ENCODE peak calls at places on chromosomes 3 and 15, in four cellular contexts. F is endothelial cell of umbilical vein, G is GM13977, Q is stomach. T is an unnamed sample.

GRCh38 chr3:178850452-178851166 is 221.0 kb downstream of the ZMAT3 start:
- DNase-seq in Q (no peak), F (no peak), G (no peak), T (no peak)

GRCh38 chr3:196216081-196216564 is at the start of gene SLC51A:
- DNase-seq in G (no peak), F (no peak), Q (no peak), T (peak)

GRCh38 chr3:54814224-54814623 is 113.6 kb downstream of the LRTM1 start:
- DNase-seq in G (no peak), Q (no peak), F (no peak), T (peak)

GRCh38 chr15:76209948-76210347 is 101.3 kb downstream of the ETFA start:
- DNase-seq in G (no peak), F (no peak), Q (peak), T (no peak)

GRCh38 chr3:87793322-87793877 is 265.4 kb downstream of the CGGBP1 start:
- DNase-seq in F (no peak), Q (no peak), G (no peak), T (no peak)

GRCh38 chr15:44193651-44194396 is 1.2 kb downstream of the FRMD5 start:
- DNase-seq in Q (no peak), G (peak), F (peak), T (no peak)

GRCh38 chr3:105402287-105402801 is 35.6 kb downstream of the ALCAM start:
- DNase-seq in G (no peak), Q (no peak), F (no peak), T (no peak)

GRCh38 chr3:184563941-184564684 is 2.5 kb downstream of the EPHB3 start:
- DNase-seq in F (no peak), G (no peak), Q (no peak), T (no peak)

GRCh38 chr3:120567370-120568197 is 28.6 kb upstream of the NDUFB4 start:
- DNase-seq in G (no peak), Q (no peak), F (peak), T (no peak)

GRCh38 chr3:197511130-197511529 is 44.6 kb downstream of the BDH1 start:
- DNase-seq in G (no peak), Q (no peak), F (no peak), T (no peak)

GRCh38 chr3:134350861-134351311 is 23.4 kb downstream of the AMOTL2 start:
- DNase-seq in G (no peak), Q (peak), F (no peak), T (no peak)

GRCh38 chr3:130963444-130963843 is 63.2 kb downstream of the ASTE1 start:
- DNase-seq in Q (no peak), F (no peak), G (no peak), T (no peak)

GRCh38 chr3:127449489-127450212 is 140.9 kb downstream of the TPRA1 start:
- DNase-seq in Q (peak), G (no peak), F (no peak), T (peak)

GRCh38 chr3:132343018-132343612 is 25.9 kb downstream of the ACP3 start:
- DNase-seq in F (peak), Q (peak), G (peak), T (no peak)

GRCh38 chr3:134364061-134364935 is 9.9 kb downstream of the AMOTL2 start:
- DNase-seq in F (peak), G (peak), Q (peak), T (peak)

GRCh38 chr3:170007031-170007663 is 30.6 kb upstream of the GPR160 start:
- DNase-seq in G (peak), Q (no peak), F (peak), T (no peak)

GRCh38 chr15:70266412-70267089 is 168.8 kb upstream of the TLE3 start:
- DNase-seq in F (no peak), G (no peak), Q (peak), T (no peak)

GRCh38 chr3:142152349-142152748 is 3.0 kb upstream of the TFDP2 start:
- DNase-seq in F (no peak), G (no peak), Q (no peak), T (no peak)
- TF ChIP-seq CTCF in F (peak), G (no peak), Q (no peak), T (peak)

DNA sequence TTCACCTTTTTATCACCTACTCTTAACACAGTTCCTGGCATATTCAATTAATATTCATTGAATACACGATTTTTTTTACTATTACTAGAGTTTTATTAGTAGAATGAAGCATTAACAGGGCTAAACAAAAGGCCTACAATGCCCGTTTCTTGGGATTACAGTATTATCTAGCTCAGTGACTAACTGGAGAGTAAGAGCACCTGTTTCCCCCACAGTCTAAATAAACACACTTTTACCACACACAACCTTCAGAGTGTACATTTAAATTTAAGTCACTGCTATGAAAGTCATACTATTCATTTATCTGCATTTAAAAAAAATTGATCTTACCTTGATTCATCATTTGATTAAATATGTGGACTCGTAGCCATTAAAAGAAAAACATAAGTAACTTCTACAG is 74.8 kb downstream of the PLOD2 start:
- DNase-seq in Q (no peak), G (no peak), F (no peak), T (no peak)
- TF ChIP-seq CTCF in Q (no peak), G (no peak), F (no peak), T (no peak)

GRCh38 chr3:36591959-36592358 is 172.4 kb downstream of the DCLK3 start:
- DNase-seq in Q (no peak), F (no peak), G (no peak), T (no peak)
- TF ChIP-seq CTCF in Q (no peak), F (no peak), G (no peak), T (no peak)

GRCh38 chr15:56568466-56569167 is 103.7 kb upstream of the MNS1 start:
- DNase-seq in Q (no peak), G (no peak), F (no peak), T (peak)
- TF ChIP-seq CTCF in Q (no peak), G (no peak), F (no peak), T (no peak)

T was measured in osteocyte.